ENCODE peak calls at places on chromosome 2, in six cellular contexts. N, O, U, S, J and G are unnamed samples.
A peak's percentile ranks its signal among the peaks of the same experiment; 100 is the strongest.

GRCh38 chr2:167925775-167926174 is 321.6 kb downstream of the STK39 start:
- DNase-seq in U (no peak), J (no peak), N (no peak), S (no peak), O (no peak), G (no peak)

GRCh38 chr2:46749042-46749461 is 166.6 kb downstream of the MCFD2 start:
- DNase-seq in J (no peak), O (peak; percentile 75), U (no peak), S (peak; percentile 90), N (no peak), G (no peak)

GRCh38 chr2:117983040-117983439 is 30.8 kb downstream of the CCDC93 start:
- DNase-seq in U (no peak), J (no peak), N (no peak), O (no peak), S (no peak), G (no peak)

GRCh38 chr2:64504774-64505720 is 19.1 kb upstream of the AFTPH start:
- DNase-seq in U (no peak), S (no peak), N (no peak), J (no peak), O (no peak), G (no peak)

GRCh38 chr2:239025081-239025801 is 177.4 kb downstream of the TWIST2 start:
- DNase-seq in S (peak; percentile 72), J (no peak), N (no peak), U (no peak), O (peak; percentile 26), G (no peak)

GRCh38 chr2:172326211-172326509 is 101.2 kb upstream of the ITGA6 start:
- DNase-seq in O (no peak), S (no peak), U (no peak), J (no peak), N (no peak), G (no peak)

GRCh38 chr2:55617160-55618024 is at the start of gene PPP4R3B:
- DNase-seq in S (peak; percentile 100), N (peak; percentile 99), J (peak; percentile 98), U (peak; percentile 99), O (peak; percentile 95), G (peak; percentile 99)

GRCh38 chr2:42234056-42234455 is 64.9 kb downstream of the EML4 start:
- DNase-seq in J (no peak), O (no peak), N (no peak), S (peak; percentile 91), U (no peak), G (no peak)

GRCh38 chr2:8685697-8686358 is 4.0 kb downstream of the ID2 start:
- DNase-seq in U (peak; percentile 63), N (peak; percentile 84), S (peak; percentile 28), J (peak; percentile 38), O (no peak), G (peak; percentile 69)

GRCh38 chr2:28691774-28692281 is 59.8 kb upstream of the PPP1CB start:
- DNase-seq in O (peak; percentile 61), J (no peak), N (no peak), S (peak; percentile 77), U (peak; percentile 23), G (no peak)

GRCh38 chr2:188369365-188369764 is 77.7 kb downstream of the GULP1 start:
- DNase-seq in S (peak; percentile 84), U (peak; percentile 51), O (no peak), N (no peak), J (peak; percentile 26), G (no peak)

GRCh38 chr2:238784671-238785527 is 63.0 kb upstream of the TWIST2 start:
- DNase-seq in O (peak; percentile 76), N (peak; percentile 80), J (peak; percentile 75), S (peak; percentile 83), U (peak; percentile 65), G (no peak)

GRCh38 chr2:27901219-27901618 is 10.7 kb downstream of the BABAM2 start:
- DNase-seq in N (no peak), U (no peak), O (no peak), S (peak; percentile 20), J (peak; percentile 62), G (peak; percentile 54)

GRCh38 chr2:43041661-43042360 is 184.6 kb downstream of the ZFP36L2 start:
- DNase-seq in O (peak; percentile 98), S (peak; percentile 80), U (no peak), N (peak; percentile 81), J (no peak), G (peak; percentile 41)

GRCh38 chr2:8148260-8148880 is 533.5 kb upstream of the ID2 start:
- DNase-seq in J (no peak), S (peak; percentile 74), U (no peak), N (no peak), O (peak; percentile 61), G (no peak)

GRCh38 chr2:86243950-86244733 is 44.9 kb downstream of the MRPL35 start:
- DNase-seq in J (no peak), U (no peak), O (no peak), S (no peak), N (no peak), G (no peak)
- TF ChIP-seq CTCF in J (no peak), U (no peak), O (no peak), S (no peak), N (no peak), G (no peak)

DNA sequence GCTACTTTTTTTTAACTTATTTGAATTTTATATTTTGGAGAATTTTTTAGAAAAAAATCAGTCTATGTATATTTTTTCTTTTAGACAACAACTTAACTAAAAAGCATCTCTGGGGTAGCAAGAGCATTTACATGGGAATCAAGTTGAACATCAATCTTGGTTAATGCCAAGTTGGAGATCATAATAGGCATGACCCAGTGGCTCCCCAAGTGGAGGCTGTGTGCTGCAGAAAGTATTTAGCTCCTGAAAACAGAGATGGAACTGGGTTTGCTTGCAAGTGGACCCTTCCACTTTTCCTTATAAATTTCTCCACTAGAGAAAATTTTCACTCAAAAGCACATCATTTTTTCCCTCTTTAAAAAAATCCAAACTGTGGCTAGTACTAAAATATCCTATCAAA is 23.9 kb upstream of the CAVIN2 start:
- DNase-seq in J (no peak), U (no peak), N (no peak), O (no peak), S (peak; percentile 21), G (no peak)
- TF ChIP-seq CTCF in J (no peak), U (no peak), N (no peak), O (peak; percentile 22), S (peak; percentile 57), G (no peak)

DNA sequence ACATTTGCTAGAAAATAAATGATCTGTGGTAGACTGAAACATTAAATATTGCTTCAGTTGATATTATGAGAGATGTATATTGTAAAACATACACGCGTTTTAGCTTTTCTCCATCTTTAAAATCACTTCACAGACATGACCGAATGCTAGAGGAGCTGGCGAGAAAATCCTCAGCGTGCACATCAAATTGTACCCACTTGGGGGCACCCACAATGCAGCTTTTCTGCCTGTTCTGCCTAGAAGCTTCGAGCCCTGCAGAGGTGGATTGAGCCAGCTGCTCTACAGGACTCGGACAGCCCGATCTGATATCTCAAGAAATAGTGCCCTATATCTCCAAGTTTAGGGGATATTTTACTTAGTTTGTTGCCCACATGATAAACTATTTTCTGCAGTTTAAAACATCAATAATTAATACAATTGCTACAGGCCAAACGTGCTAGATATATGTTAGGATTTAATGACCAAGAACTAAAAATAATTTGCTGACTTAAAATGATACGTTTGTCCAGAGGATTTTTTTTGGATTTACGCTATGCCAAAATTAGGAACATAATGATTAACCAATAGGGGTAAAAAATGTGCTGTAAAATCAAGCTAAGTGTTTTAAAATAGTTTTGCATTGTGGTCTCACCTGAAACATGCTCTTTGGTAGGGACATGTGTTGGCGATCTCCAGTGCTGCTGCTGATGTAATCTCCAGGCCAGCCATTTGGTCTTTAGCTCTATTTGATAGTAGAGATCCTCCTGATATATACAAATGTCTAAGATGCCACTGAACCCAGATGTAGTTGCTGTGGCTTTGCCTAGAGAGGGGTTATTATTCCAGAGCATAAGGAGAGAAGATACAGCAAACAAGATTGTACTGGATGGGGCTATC is 22.3 kb upstream of the ATP5MC3 start:
- DNase-seq in S (peak; percentile 78), U (peak; percentile 40), N (no peak), O (no peak), J (peak; percentile 46), G (no peak)
- TF ChIP-seq CTCF in S (peak; percentile 82), U (peak; percentile 59), N (no peak), O (peak; percentile 60), J (peak; percentile 39), G (peak; percentile 22)

DNA sequence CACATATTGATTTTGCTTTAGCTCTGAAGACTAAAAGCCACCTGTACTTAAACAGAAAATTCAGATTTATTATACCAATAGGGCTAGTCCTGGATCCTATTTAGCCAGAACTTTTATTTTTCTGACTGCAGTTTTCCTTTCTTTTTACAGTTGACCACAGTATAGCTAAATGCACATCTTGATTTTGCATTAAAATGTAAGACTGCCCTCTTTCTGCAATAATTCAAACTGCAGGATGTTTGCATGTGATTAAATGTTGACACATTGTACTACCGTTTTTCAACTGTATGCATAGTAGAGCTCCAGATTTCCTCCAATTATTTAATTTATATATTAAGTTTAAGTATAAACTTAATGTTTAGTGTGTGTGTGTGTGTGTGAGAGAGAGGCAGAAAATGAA is 1262.9 kb downstream of the SUCLG1 start:
- DNase-seq in O (peak; percentile 4), N (no peak), U (no peak), J (no peak), S (peak; percentile 77), G (no peak)
- TF ChIP-seq CTCF in O (no peak), N (no peak), U (peak; percentile 80), J (peak; percentile 71), S (peak; percentile 67), G (no peak)

GRCh38 chr2:161569401-161569800 is 54.8 kb upstream of the SLC4A10 start:
- DNase-seq in N (no peak), O (no peak), U (no peak), J (no peak), S (no peak), G (no peak)

GRCh38 chr2:161571051-161571429 is 53.2 kb upstream of the SLC4A10 start:
- DNase-seq in J (no peak), S (no peak), O (no peak), U (no peak), N (no peak), G (no peak)

GRCh38 chr2:161576421-161576820 is 47.8 kb upstream of the SLC4A10 start:
- DNase-seq in U (no peak), O (no peak), J (no peak), N (no peak), S (no peak), G (no peak)

GRCh38 chr2:161564906-161565305 is 59.3 kb upstream of the SLC4A10 start:
- DNase-seq in S (no peak), O (no peak), J (no peak), N (no peak), U (no peak), G (no peak)

DNA sequence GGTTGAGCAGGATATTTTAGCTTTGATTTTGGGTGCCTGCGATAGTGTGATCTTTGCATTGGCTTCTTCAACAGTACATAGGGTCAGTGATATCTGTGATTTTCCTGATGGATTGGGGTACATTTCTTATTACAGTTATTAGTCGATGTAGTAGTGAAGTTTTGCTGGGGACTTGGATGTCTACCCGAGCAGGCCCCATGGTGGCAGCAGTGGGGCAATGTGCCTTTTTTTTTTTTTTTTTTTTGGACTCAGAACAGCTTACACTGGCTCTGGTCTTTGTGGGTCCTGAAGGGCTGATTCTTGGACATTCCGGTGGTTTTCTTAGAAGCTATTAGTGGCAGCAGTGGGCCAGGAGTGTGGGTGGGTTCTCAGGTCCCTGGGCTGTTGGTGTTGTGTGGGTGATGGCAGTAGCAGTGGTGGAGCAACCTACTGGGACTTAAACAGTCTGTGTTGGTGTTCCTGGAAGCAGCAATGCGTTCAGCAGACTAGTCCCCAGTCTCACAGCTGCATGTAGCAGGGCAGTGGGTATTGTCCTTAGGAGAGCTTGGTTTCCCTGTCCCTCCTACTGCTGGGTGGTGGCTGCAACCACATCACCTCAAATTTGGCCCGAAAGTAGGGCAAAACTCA is 53.7 kb upstream of the SLC4A10 start:
- DNase-seq in O (no peak), N (no peak), S (peak; percentile 4), U (no peak), J (no peak), G (no peak)
- TF ChIP-seq CTCF in O (peak; percentile 22), N (no peak), S (peak; percentile 31), U (no peak), J (no peak), G (no peak)